ENCODE peak calls at places on chromosomes 16 and 17, in four cellular contexts. E is Daoy, U is NCI-H2171 treated with DMSO at 0.1 percent for 48 hours, F is NCI-H82. T is an unnamed sample.

GRCh38 chr16:7745321-7745720 is 412.7 kb downstream of the RBFOX1 start:
- DNase-seq in E (no peak), U (no peak), F (no peak), T (no peak)

GRCh38 chr17:229130-229944 is 47.9 kb upstream of the DOC2B start:
- DNase-seq in E (peak), U (no peak), F (no peak), T (no peak)

GRCh38 chr16:1169285-1170075 is 16.6 kb downstream of the CACNA1H start:
- DNase-seq in E (no peak), U (no peak), F (no peak), T (no peak)

GRCh38 chr16:66873685-66874055 is 6.6 kb upstream of the PDP2 start:
- DNase-seq in E (no peak), U (no peak), F (no peak), T (no peak)

GRCh38 chr16:11629071-11630030 is 38.9 kb upstream of the SNN start:
- DNase-seq in E (no peak), U (peak), F (peak), T (no peak)

GRCh38 chr16:72291531-72291981 is 119.6 kb upstream of the PMFBP1 start:
- DNase-seq in E (peak), U (no peak), F (no peak), T (peak)

GRCh38 chr16:2963074-2963610 is 933 bp upstream of the KREMEN2 start:
- DNase-seq in E (peak), U (no peak), F (peak), T (no peak)

GRCh38 chr17:80870401-80870800 is 121.2 kb upstream of the CHMP6 start:
- DNase-seq in E (no peak), U (no peak), F (no peak), T (no peak)

GRCh38 chr17:33777674-33778073 is 477.4 kb upstream of the CCL2 start:
- DNase-seq in E (no peak), U (no peak), F (no peak), T (no peak)